ENCODE peak calls at places on chromosome 15, in four cellular contexts. K, N, T and Y are unnamed samples.
A peak's percentile ranks its signal among the peaks of the same experiment; 100 is the strongest.

GRCh38 chr15:32935139-32935538 is 217.3 kb downstream of the GREM1 start:
- DNase-seq in N (no peak), K (no peak), T (no peak), Y (no peak)

GRCh38 chr15:64749167-64749566 is 26.2 kb downstream of the RBPMS2 start:
- DNase-seq in K (no peak), N (no peak), T (no peak), Y (no peak)

GRCh38 chr15:101070502-101071273 is 151.5 kb downstream of the LRRK1 start:
- DNase-seq in K (no peak), N (no peak), T (peak; percentile 80), Y (no peak)

GRCh38 chr15:48678851-48679250 is 33.3 kb upstream of the FBN1 start:
- DNase-seq in T (no peak), K (no peak), N (no peak), Y (no peak)

GRCh38 chr15:80779658-80780415 is 667 bp downstream of the CEMIP start:
- DNase-seq in N (peak; percentile 49), T (no peak), K (no peak), Y (no peak)

GRCh38 chr15:76012021-76012551 is at the start of gene NRG4:
- DNase-seq in K (no peak), N (peak; percentile 71), T (peak; percentile 59), Y (no peak)

GRCh38 chr15:91468861-91469260 is 368.8 kb downstream of the SV2B start:
- DNase-seq in N (no peak), K (no peak), T (no peak), Y (no peak)

GRCh38 chr15:96337991-96338771 is 7.7 kb downstream of the NR2F2 start:
- DNase-seq in K (no peak), N (no peak), T (no peak), Y (no peak)

GRCh38 chr15:26201177-26201858 is 338.2 kb upstream of the ATP10A start:
- DNase-seq in T (no peak), N (no peak), K (no peak), Y (no peak)

GRCh38 chr15:69604050-69604378 is 151.4 kb downstream of the RPLP1 start:
- DNase-seq in N (peak; percentile 85), K (no peak), T (peak; percentile 28), Y (no peak)

GRCh38 chr15:66085128-66085527 is 168.4 kb downstream of the MEGF11 start:
- DNase-seq in N (peak; percentile 18), T (peak; percentile 21), K (no peak), Y (no peak)

GRCh38 chr15:57496946-57497944 is 94.5 kb upstream of the MYZAP start:
- DNase-seq in T (no peak), K (no peak), N (peak; percentile 16), Y (no peak)

GRCh38 chr15:39096608-39097007 is 484.3 kb upstream of the THBS1 start:
- DNase-seq in N (no peak), K (no peak), T (no peak), Y (no peak)

GRCh38 chr15:96324192-96324895 is 6.2 kb upstream of the NR2F2 start:
- DNase-seq in T (no peak), N (no peak), K (no peak), Y (no peak)

GRCh38 chr15:39113741-39114140 is 467.1 kb upstream of the THBS1 start:
- DNase-seq in T (no peak), K (no peak), N (no peak), Y (no peak)

GRCh38 chr15:76150971-76151598 is 91.3 kb downstream of the TMEM266 start:
- DNase-seq in T (peak; percentile 85), K (peak; percentile 61), N (peak; percentile 72), Y (peak; percentile 79)

GRCh38 chr15:74866090-74866489 is 7.1 kb downstream of the SCAMP2 start:
- DNase-seq in T (no peak), K (no peak), N (peak; percentile 55), Y (no peak)

GRCh38 chr15:79962178-79962577 is 8.8 kb downstream of the BCL2A1 start:
- DNase-seq in T (peak; percentile 60), N (no peak), K (no peak), Y (no peak)

GRCh38 chr15:65006876-65007275 is 17.2 kb upstream of the SPG21 start:
- DNase-seq in N (no peak), K (no peak), T (no peak), Y (no peak)

GRCh38 chr15:55387027-55387426 is 21.1 kb downstream of the CCPG1 start:
- DNase-seq in T (no peak), K (no peak), N (no peak), Y (no peak)

GRCh38 chr15:70095387-70096214 is 2.1 kb downstream of the TLE3 start:
- DNase-seq in N (no peak), K (peak; percentile 54), T (peak; percentile 74), Y (no peak)

GRCh38 chr15:90085565-90085964 is 16.7 kb downstream of the IDH2 start:
- DNase-seq in N (no peak), K (no peak), T (peak; percentile 39), Y (no peak)

GRCh38 chr15:90084876-90085423 is 17.3 kb downstream of the IDH2 start:
- DNase-seq in K (no peak), N (no peak), T (no peak), Y (no peak)

GRCh38 chr15:90087454-90088154 is 14.7 kb downstream of the IDH2 start:
- DNase-seq in N (peak; percentile 85), K (no peak), T (peak; percentile 55), Y (no peak)

GRCh38 chr15:90083954-90084607 is 18.2 kb downstream of the IDH2 start:
- DNase-seq in T (no peak), K (no peak), N (no peak), Y (no peak)

GRCh38 chr15:90086868-90087268 is 15.4 kb downstream of the IDH2 start:
- DNase-seq in T (peak; percentile 74), N (peak; percentile 68), K (no peak), Y (peak; percentile 39)
- H3K4me3 ChIP-seq in T (no peak overlapping the region), N (no peak overlapping the region), K (no peak overlapping the region), Y (no peak overlapping the region)

GRCh38 chr15:42038401-42038800 is 17.6 kb upstream of the PLA2G4E start:
- DNase-seq in K (no peak), N (no peak), T (no peak), Y (no peak)
- TF ChIP-seq CTCF in K (no peak), N (no peak), T (no peak), Y (no peak)

DNA sequence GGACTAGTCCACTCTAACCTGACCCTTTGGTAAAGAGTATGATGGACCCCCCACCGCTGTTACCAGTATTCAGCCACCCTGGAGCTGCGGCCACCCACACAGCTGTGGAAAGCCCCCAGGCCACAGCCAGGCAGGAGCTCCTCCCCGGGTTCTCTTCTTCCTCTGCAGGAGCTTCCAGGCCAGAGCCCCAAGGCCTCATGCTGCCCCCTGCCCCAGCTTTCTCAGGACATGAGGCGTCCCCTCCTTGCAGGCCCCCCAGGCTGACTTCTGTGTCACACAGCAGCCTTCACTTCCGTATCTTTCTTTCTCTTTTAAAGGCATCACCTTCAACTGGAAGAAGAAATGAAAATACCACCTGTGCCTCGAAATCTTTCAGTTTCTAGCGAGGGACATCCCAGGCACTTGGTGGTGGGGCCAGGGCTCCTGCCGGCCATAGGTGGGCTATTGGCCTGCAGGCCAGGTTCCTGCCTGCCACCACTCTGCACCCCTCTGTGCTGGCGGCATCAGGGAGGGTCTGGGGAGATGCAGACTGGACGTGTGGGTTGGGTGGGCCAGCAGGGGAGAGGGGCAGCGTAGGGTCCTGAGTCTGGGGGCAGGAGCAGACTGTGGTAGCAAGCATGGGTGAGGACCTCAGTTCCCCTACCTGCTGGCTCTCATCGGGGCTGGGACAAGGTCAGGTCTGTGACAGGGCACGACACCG is 19.9 kb downstream of the KLF13 start:
- DNase-seq in N (no peak), T (no peak), K (peak; percentile 33), Y (no peak)
- H3K4me3 ChIP-seq in N (no peak overlapping the region), T (no peak overlapping the region), K (no peak overlapping the region), Y (no peak overlapping the region)

DNA sequence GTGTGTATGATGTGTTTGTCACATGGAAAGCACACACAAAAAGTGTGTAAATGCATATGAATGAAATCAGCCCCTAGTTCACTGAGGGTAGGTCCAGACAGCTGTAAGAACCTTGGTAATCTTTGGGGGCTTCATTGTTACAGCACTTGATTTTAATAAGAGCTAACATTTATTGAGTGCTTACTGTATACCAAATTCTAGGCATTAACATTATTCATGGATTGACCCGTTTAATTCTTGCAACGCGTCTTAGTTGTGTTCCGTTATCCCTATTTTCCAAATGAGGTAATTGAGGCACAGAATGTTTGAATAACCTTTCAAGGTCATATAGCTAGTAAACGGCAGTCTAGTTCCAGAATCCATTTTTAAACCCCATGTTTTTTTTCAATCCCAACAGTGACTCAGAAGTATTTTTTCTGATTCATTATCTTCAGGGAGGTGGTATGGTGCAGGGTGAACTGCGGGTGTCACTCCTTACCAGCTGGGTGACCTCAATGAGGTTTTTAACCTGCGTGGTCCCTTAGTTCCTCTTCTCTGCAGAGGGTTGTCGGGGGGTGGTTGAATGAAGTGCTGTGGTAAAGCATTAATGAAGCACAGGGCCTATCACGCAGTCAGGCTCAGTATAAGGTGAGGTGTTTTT is 14.2 kb downstream of the RAB8B start:
- DNase-seq in K (no peak), T (peak; percentile 83), N (no peak), Y (no peak)
- TF ChIP-seq CTCF in K (no peak), T (no peak), N (no peak), Y (no peak)

DNA sequence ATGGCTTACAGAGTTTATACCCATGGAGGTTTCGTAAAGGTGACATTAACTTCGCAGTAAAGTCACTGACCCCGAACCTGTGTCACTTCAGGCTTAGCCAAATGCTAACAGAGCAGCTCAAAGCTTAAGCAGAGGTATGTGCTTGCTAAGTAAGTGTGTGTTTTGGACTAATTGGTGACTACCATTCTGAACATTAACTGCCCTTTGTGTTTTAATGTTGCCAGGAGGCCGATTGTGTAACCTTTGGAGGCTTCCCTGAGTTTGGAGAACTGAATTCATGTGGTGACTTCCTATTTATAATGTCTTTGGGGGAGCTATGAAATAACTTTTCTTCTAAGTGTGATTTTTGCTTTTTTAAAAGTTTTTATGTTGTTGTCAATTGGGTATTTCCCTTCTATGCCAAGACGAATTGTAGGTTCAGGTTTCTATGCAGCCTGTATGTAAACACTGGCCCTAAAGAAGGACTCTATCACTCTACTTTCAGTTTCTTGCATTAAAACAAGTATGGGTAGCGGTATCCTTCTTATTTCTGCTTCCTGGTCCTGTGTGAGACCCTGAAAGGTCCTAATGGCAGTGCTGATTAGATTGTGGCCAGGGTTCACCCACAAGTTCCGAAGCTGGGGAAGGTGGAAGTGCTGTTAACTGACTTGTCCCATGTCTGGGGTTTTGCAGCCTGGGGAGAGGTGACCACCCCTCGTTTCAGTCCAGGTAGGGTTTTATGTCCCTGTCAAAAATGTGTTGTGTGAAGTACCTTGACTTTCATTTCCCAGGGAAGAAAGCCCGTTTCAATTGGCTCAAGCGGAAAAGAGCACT is 86.3 kb downstream of the IGF1R start:
- DNase-seq in N (no peak), T (peak; percentile 80), K (no peak), Y (no peak)
- H3K4me3 ChIP-seq in N (no peak overlapping the region), T (peak overlapping the region; percentile 2), K (no peak overlapping the region), Y (no peak overlapping the region)

GRCh38 chr15:94154255-94154654 is 77.1 kb upstream of the MCTP2 start:
- DNase-seq in K (no peak), T (no peak), N (no peak), Y (no peak)
- TF ChIP-seq CTCF in K (no peak), T (no peak), N (no peak), Y (no peak)

GRCh38 chr15:67968564-67969440 is 85.3 kb upstream of the PIAS1 start:
- DNase-seq in N (no peak), T (no peak), K (no peak), Y (no peak)
- H3K4me3 ChIP-seq in N (no peak overlapping the region), T (no peak overlapping the region), K (peak overlapping the region; percentile 18), Y (peak overlapping the region; percentile 38)

GRCh38 chr15:86690566-86690965 is 610.9 kb downstream of the AGBL1 start:
- DNase-seq in T (peak; percentile 30), K (no peak), N (no peak), Y (no peak)

GRCh38 chr15:86685263-86685662 is 605.6 kb downstream of the AGBL1 start:
- DNase-seq in K (no peak), T (no peak), N (no peak), Y (no peak)

GRCh38 chr15:86691091-86691490 is 611.4 kb downstream of the AGBL1 start:
- DNase-seq in T (peak; percentile 34), N (peak; percentile 18), K (no peak), Y (no peak)
- TF ChIP-seq CTCF in T (no peak), N (no peak), K (no peak), Y (peak; percentile 41)